ENCODE peak calls at places on chromosome X, in five cellular contexts. One of them, this sample, is unnamed.

GRCh38 chrX:39619182-39620009 is 478.4 kb downstream of the BCOR start:
- DNase-seq in stimulated activated CD8-positive, alpha-beta memory T cell treated with anti-CD3 and anti-CD28 coated beads, Interleukin-2, amount 100 ng/mL, for 1 hour: no peak
- DNase-seq in uterus: no peak
- DNase-seq in NCI-H2081: no peak
- DNase-seq in HCEC 1CT: no peak
- DNase-seq in this sample: no peak

GRCh38 chrX:43349363-43349762 is 306.7 kb upstream of the MAOA start:
- DNase-seq in stimulated activated CD8-positive, alpha-beta memory T cell treated with anti-CD3 and anti-CD28 coated beads, Interleukin-2, amount 100 ng/mL, for 1 hour: no peak
- DNase-seq in uterus: no peak
- DNase-seq in NCI-H2081: peak
- DNase-seq in HCEC 1CT: peak
- DNase-seq in this sample: no peak

GRCh38 chrX:100413231-100413630 is 3.2 kb upstream of the PCDH19 start:
- DNase-seq in stimulated activated CD8-positive, alpha-beta memory T cell treated with anti-CD3 and anti-CD28 coated beads, Interleukin-2, amount 100 ng/mL, for 1 hour: no peak
- DNase-seq in HCEC 1CT: peak
- DNase-seq in NCI-H2081: peak
- DNase-seq in uterus: no peak
- DNase-seq in this sample: peak

GRCh38 chrX:31606796-31607195 is 535.0 kb upstream of the FTHL17 start:
- DNase-seq in stimulated activated CD8-positive, alpha-beta memory T cell treated with anti-CD3 and anti-CD28 coated beads, Interleukin-2, amount 100 ng/mL, for 1 hour: no peak
- DNase-seq in NCI-H2081: no peak
- DNase-seq in HCEC 1CT: peak
- DNase-seq in uterus: no peak
- DNase-seq in this sample: no peak

GRCh38 chrX:115949900-115950822 is 220.4 kb upstream of the AGTR2 start:
- DNase-seq in uterus: peak
- DNase-seq in stimulated activated CD8-positive, alpha-beta memory T cell treated with anti-CD3 and anti-CD28 coated beads, Interleukin-2, amount 100 ng/mL, for 1 hour: no peak
- DNase-seq in NCI-H2081: peak
- DNase-seq in HCEC 1CT: no peak
- DNase-seq in this sample: no peak

GRCh38 chrX:133045986-133046385 is 50.9 kb downstream of the USP26 start:
- DNase-seq in uterus: no peak
- DNase-seq in HCEC 1CT: no peak
- DNase-seq in stimulated activated CD8-positive, alpha-beta memory T cell treated with anti-CD3 and anti-CD28 coated beads, Interleukin-2, amount 100 ng/mL, for 1 hour: no peak
- DNase-seq in NCI-H2081: no peak
- DNase-seq in this sample: no peak

GRCh38 chrX:42732506-42732905 is 45.5 kb downstream of the PPP1R2C start:
- DNase-seq in stimulated activated CD8-positive, alpha-beta memory T cell treated with anti-CD3 and anti-CD28 coated beads, Interleukin-2, amount 100 ng/mL, for 1 hour: no peak
- DNase-seq in uterus: no peak
- DNase-seq in NCI-H2081: no peak
- DNase-seq in HCEC 1CT: no peak
- DNase-seq in this sample: no peak

GRCh38 chrX:69189972-69190371 is 24.7 kb upstream of the PJA1 start:
- DNase-seq in uterus: peak
- DNase-seq in stimulated activated CD8-positive, alpha-beta memory T cell treated with anti-CD3 and anti-CD28 coated beads, Interleukin-2, amount 100 ng/mL, for 1 hour: no peak
- DNase-seq in NCI-H2081: no peak
- DNase-seq in HCEC 1CT: no peak
- DNase-seq in this sample: no peak

GRCh38 chrX:73852022-73852421 is 289.0 kb downstream of the CHIC1 start:
- DNase-seq in uterus: no peak
- DNase-seq in stimulated activated CD8-positive, alpha-beta memory T cell treated with anti-CD3 and anti-CD28 coated beads, Interleukin-2, amount 100 ng/mL, for 1 hour: no peak
- DNase-seq in NCI-H2081: no peak
- DNase-seq in HCEC 1CT: no peak
- DNase-seq in this sample: no peak

GRCh38 chrX:141879616-141880015 is 24.1 kb upstream of the MAGEC1 start:
- DNase-seq in NCI-H2081: no peak
- DNase-seq in uterus: no peak
- DNase-seq in HCEC 1CT: no peak
- DNase-seq in stimulated activated CD8-positive, alpha-beta memory T cell treated with anti-CD3 and anti-CD28 coated beads, Interleukin-2, amount 100 ng/mL, for 1 hour: no peak
- DNase-seq in this sample: no peak

GRCh38 chrX:1564750-1565683 is 26.4 kb upstream of the AKAP17A start:
- DNase-seq in HCEC 1CT: no peak
- DNase-seq in uterus: no peak
- DNase-seq in NCI-H2081: no peak
- DNase-seq in stimulated activated CD8-positive, alpha-beta memory T cell treated with anti-CD3 and anti-CD28 coated beads, Interleukin-2, amount 100 ng/mL, for 1 hour: no peak
- DNase-seq in this sample: no peak

GRCh38 chrX:39936886-39937770 is 160.6 kb downstream of the BCOR start:
- DNase-seq in HCEC 1CT: no peak
- DNase-seq in uterus: no peak
- DNase-seq in stimulated activated CD8-positive, alpha-beta memory T cell treated with anti-CD3 and anti-CD28 coated beads, Interleukin-2, amount 100 ng/mL, for 1 hour: no peak
- DNase-seq in NCI-H2081: no peak
- DNase-seq in this sample: no peak

GRCh38 chrX:68114573-68115199 is 318.6 kb downstream of the OPHN1 start:
- DNase-seq in NCI-H2081: no peak
- DNase-seq in stimulated activated CD8-positive, alpha-beta memory T cell treated with anti-CD3 and anti-CD28 coated beads, Interleukin-2, amount 100 ng/mL, for 1 hour: no peak
- DNase-seq in uterus: no peak
- DNase-seq in HCEC 1CT: peak
- DNase-seq in this sample: no peak

GRCh38 chrX:11381464-11381863 is 88.3 kb downstream of the AMELX start:
- DNase-seq in NCI-H2081: peak
- DNase-seq in stimulated activated CD8-positive, alpha-beta memory T cell treated with anti-CD3 and anti-CD28 coated beads, Interleukin-2, amount 100 ng/mL, for 1 hour: no peak
- DNase-seq in HCEC 1CT: peak
- DNase-seq in uterus: no peak
- DNase-seq in this sample: peak

GRCh38 chrX:100911731-100912130 is 17.0 kb downstream of the XKRX start:
- DNase-seq in stimulated activated CD8-positive, alpha-beta memory T cell treated with anti-CD3 and anti-CD28 coated beads, Interleukin-2, amount 100 ng/mL, for 1 hour: no peak
- DNase-seq in HCEC 1CT: peak
- DNase-seq in NCI-H2081: no peak
- DNase-seq in uterus: no peak
- DNase-seq in this sample: no peak

GRCh38 chrX:108468486-108468885 is 28.8 kb downstream of the COL4A5 start:
- DNase-seq in HCEC 1CT: peak
- DNase-seq in stimulated activated CD8-positive, alpha-beta memory T cell treated with anti-CD3 and anti-CD28 coated beads, Interleukin-2, amount 100 ng/mL, for 1 hour: no peak
- DNase-seq in NCI-H2081: no peak
- DNase-seq in uterus: no peak
- DNase-seq in this sample: no peak

GRCh38 chrX:13024911-13025454 is 19.4 kb downstream of the FAM9C start:
- DNase-seq in HCEC 1CT: no peak
- DNase-seq in stimulated activated CD8-positive, alpha-beta memory T cell treated with anti-CD3 and anti-CD28 coated beads, Interleukin-2, amount 100 ng/mL, for 1 hour: no peak
- DNase-seq in NCI-H2081: no peak
- DNase-seq in uterus: no peak
- DNase-seq in this sample: no peak

GRCh38 chrX:20742106-20742505 is 475.4 kb upstream of the RPS6KA3 start:
- DNase-seq in stimulated activated CD8-positive, alpha-beta memory T cell treated with anti-CD3 and anti-CD28 coated beads, Interleukin-2, amount 100 ng/mL, for 1 hour: no peak
- DNase-seq in HCEC 1CT: no peak
- DNase-seq in NCI-H2081: no peak
- DNase-seq in uterus: no peak
- DNase-seq in this sample: no peak

GRCh38 chrX:17415242-17415815 is 40.3 kb downstream of the NHS start:
- DNase-seq in NCI-H2081: no peak
- DNase-seq in stimulated activated CD8-positive, alpha-beta memory T cell treated with anti-CD3 and anti-CD28 coated beads, Interleukin-2, amount 100 ng/mL, for 1 hour: no peak
- DNase-seq in uterus: no peak
- DNase-seq in HCEC 1CT: no peak
- DNase-seq in this sample: no peak

GRCh38 chrX:54248309-54248708 is 65.3 kb upstream of the FAM120C start:
- DNase-seq in HCEC 1CT: peak
- DNase-seq in stimulated activated CD8-positive, alpha-beta memory T cell treated with anti-CD3 and anti-CD28 coated beads, Interleukin-2, amount 100 ng/mL, for 1 hour: no peak
- DNase-seq in uterus: no peak
- DNase-seq in NCI-H2081: no peak
- DNase-seq in this sample: no peak

GRCh38 chrX:10989386-10989785 is 121.7 kb upstream of the HCCS start:
- DNase-seq in HCEC 1CT: no peak
- DNase-seq in uterus: no peak
- DNase-seq in stimulated activated CD8-positive, alpha-beta memory T cell treated with anti-CD3 and anti-CD28 coated beads, Interleukin-2, amount 100 ng/mL, for 1 hour: no peak
- DNase-seq in NCI-H2081: no peak
- DNase-seq in this sample: no peak

GRCh38 chrX:17944833-17945497 is 83.9 kb upstream of the RAI2 start:
- DNase-seq in stimulated activated CD8-positive, alpha-beta memory T cell treated with anti-CD3 and anti-CD28 coated beads, Interleukin-2, amount 100 ng/mL, for 1 hour: no peak
- DNase-seq in NCI-H2081: no peak
- DNase-seq in HCEC 1CT: no peak
- DNase-seq in uterus: no peak
- DNase-seq in this sample: no peak

GRCh38 chrX:150446151-150446550 is 83.0 kb downstream of the MAMLD1 start:
- DNase-seq in HCEC 1CT: no peak
- DNase-seq in uterus: no peak
- DNase-seq in NCI-H2081: no peak
- DNase-seq in stimulated activated CD8-positive, alpha-beta memory T cell treated with anti-CD3 and anti-CD28 coated beads, Interleukin-2, amount 100 ng/mL, for 1 hour: no peak
- DNase-seq in this sample: no peak

GRCh38 chrX:47215291-47215900 is 3.1 kb upstream of the CDK16 start:
- DNase-seq in HCEC 1CT: no peak
- DNase-seq in stimulated activated CD8-positive, alpha-beta memory T cell treated with anti-CD3 and anti-CD28 coated beads, Interleukin-2, amount 100 ng/mL, for 1 hour: no peak
- DNase-seq in NCI-H2081: no peak
- DNase-seq in uterus: no peak
- DNase-seq in this sample: no peak

GRCh38 chrX:148995661-148996060 is 495.2 kb downstream of the AFF2 start:
- DNase-seq in stimulated activated CD8-positive, alpha-beta memory T cell treated with anti-CD3 and anti-CD28 coated beads, Interleukin-2, amount 100 ng/mL, for 1 hour: no peak
- DNase-seq in NCI-H2081: no peak
- DNase-seq in uterus: no peak
- DNase-seq in HCEC 1CT: no peak
- DNase-seq in this sample: no peak

GRCh38 chrX:101062171-101062570 is 10.3 kb upstream of the TRMT2B start:
- DNase-seq in uterus: no peak
- DNase-seq in HCEC 1CT: no peak
- DNase-seq in stimulated activated CD8-positive, alpha-beta memory T cell treated with anti-CD3 and anti-CD28 coated beads, Interleukin-2, amount 100 ng/mL, for 1 hour: no peak
- DNase-seq in NCI-H2081: no peak
- DNase-seq in this sample: no peak

GRCh38 chrX:27276751-27277150 is 186.4 kb downstream of the PPP4R3C start:
- DNase-seq in stimulated activated CD8-positive, alpha-beta memory T cell treated with anti-CD3 and anti-CD28 coated beads, Interleukin-2, amount 100 ng/mL, for 1 hour: no peak
- DNase-seq in HCEC 1CT: no peak
- DNase-seq in NCI-H2081: no peak
- DNase-seq in uterus: no peak
- DNase-seq in this sample: peak

GRCh38 chrX:12767856-12768255 is 23.4 kb upstream of the PRPS2 start:
- DNase-seq in HCEC 1CT: no peak
- DNase-seq in uterus: no peak
- DNase-seq in NCI-H2081: no peak
- DNase-seq in stimulated activated CD8-positive, alpha-beta memory T cell treated with anti-CD3 and anti-CD28 coated beads, Interleukin-2, amount 100 ng/mL, for 1 hour: no peak
- DNase-seq in this sample: no peak

GRCh38 chrX:119690921-119691716 is 1.8 kb downstream of the SEPTIN6 start:
- DNase-seq in stimulated activated CD8-positive, alpha-beta memory T cell treated with anti-CD3 and anti-CD28 coated beads, Interleukin-2, amount 100 ng/mL, for 1 hour: no peak
- DNase-seq in NCI-H2081: no peak
- DNase-seq in HCEC 1CT: no peak
- DNase-seq in uterus: no peak
- DNase-seq in this sample: no peak

GRCh38 chrX:64230123-64230970 is at the start of gene ASB12:
- DNase-seq in HCEC 1CT: no peak
- DNase-seq in uterus: no peak
- DNase-seq in stimulated activated CD8-positive, alpha-beta memory T cell treated with anti-CD3 and anti-CD28 coated beads, Interleukin-2, amount 100 ng/mL, for 1 hour: no peak
- DNase-seq in NCI-H2081: no peak
- DNase-seq in this sample: no peak

GRCh38 chrX:151754641-151755215 is 20.2 kb downstream of the CNGA2 start:
- DNase-seq in stimulated activated CD8-positive, alpha-beta memory T cell treated with anti-CD3 and anti-CD28 coated beads, Interleukin-2, amount 100 ng/mL, for 1 hour: no peak
- DNase-seq in HCEC 1CT: no peak
- DNase-seq in uterus: no peak
- DNase-seq in NCI-H2081: no peak
- DNase-seq in this sample: no peak

GRCh38 chrX:15930585-15930984 is 76.0 kb upstream of the AP1S2 start:
- DNase-seq in uterus: no peak
- DNase-seq in HCEC 1CT: peak
- DNase-seq in NCI-H2081: peak
- DNase-seq in stimulated activated CD8-positive, alpha-beta memory T cell treated with anti-CD3 and anti-CD28 coated beads, Interleukin-2, amount 100 ng/mL, for 1 hour: no peak
- DNase-seq in this sample: peak

GRCh38 chrX:129842510-129843208 is 1.0 kb downstream of the ZDHHC9 start:
- DNase-seq in stimulated activated CD8-positive, alpha-beta memory T cell treated with anti-CD3 and anti-CD28 coated beads, Interleukin-2, amount 100 ng/mL, for 1 hour: no peak
- DNase-seq in HCEC 1CT: peak
- DNase-seq in NCI-H2081: no peak
- DNase-seq in uterus: peak
- DNase-seq in this sample: no peak

GRCh38 chrX:115576676-115577075 is 15.7 kb downstream of the PLS3 start:
- DNase-seq in HCEC 1CT: no peak
- DNase-seq in uterus: no peak
- DNase-seq in stimulated activated CD8-positive, alpha-beta memory T cell treated with anti-CD3 and anti-CD28 coated beads, Interleukin-2, amount 100 ng/mL, for 1 hour: no peak
- DNase-seq in NCI-H2081: no peak
- DNase-seq in this sample: no peak

GRCh38 chrX:25012793-25013592 is 2.8 kb downstream of the ARX start:
- DNase-seq in stimulated activated CD8-positive, alpha-beta memory T cell treated with anti-CD3 and anti-CD28 coated beads, Interleukin-2, amount 100 ng/mL, for 1 hour: no peak
- DNase-seq in uterus: no peak
- DNase-seq in NCI-H2081: no peak
- DNase-seq in HCEC 1CT: no peak
- DNase-seq in this sample: no peak

GRCh38 chrX:150587585-150588503 is 19.4 kb downstream of the MTM1 start:
- DNase-seq in stimulated activated CD8-positive, alpha-beta memory T cell treated with anti-CD3 and anti-CD28 coated beads, Interleukin-2, amount 100 ng/mL, for 1 hour: no peak
- DNase-seq in NCI-H2081: no peak
- DNase-seq in HCEC 1CT: no peak
- DNase-seq in uterus: no peak
- DNase-seq in this sample: no peak

GRCh38 chrX:70554081-70554480 is 109.4 kb downstream of the DLG3 start:
- DNase-seq in NCI-H2081: no peak
- DNase-seq in uterus: no peak
- DNase-seq in HCEC 1CT: peak
- DNase-seq in stimulated activated CD8-positive, alpha-beta memory T cell treated with anti-CD3 and anti-CD28 coated beads, Interleukin-2, amount 100 ng/mL, for 1 hour: no peak
- DNase-seq in this sample: peak

GRCh38 chrX:106932960-106933537 is 12.8 kb downstream of the CLDN2 start:
- DNase-seq in NCI-H2081: no peak
- DNase-seq in uterus: peak
- DNase-seq in stimulated activated CD8-positive, alpha-beta memory T cell treated with anti-CD3 and anti-CD28 coated beads, Interleukin-2, amount 100 ng/mL, for 1 hour: no peak
- DNase-seq in HCEC 1CT: no peak
- DNase-seq in this sample: no peak